ENCODE peak calls at places on chromosomes 11 and 22, in ten cellular contexts. Y, G, L, I, D, P, W, X, U and C are unnamed samples.

GRCh38 chr11:72333657-72334056 is 89.7 kb upstream of the PHOX2A start:
- DNase-seq in Y (peak; percentile 24), G (peak; percentile 54), L (no peak), I (no peak), D (peak; percentile 25), P (peak; percentile 57), W (no peak), X (peak; percentile 10), U (no peak), C (peak; percentile 50)

GRCh38 chr11:58395581-58395980 is 11.1 kb downstream of the OR5B3 start:
- DNase-seq in Y (no peak), G (no peak), L (no peak), I (no peak), D (no peak), P (no peak), W (no peak), X (no peak), U (no peak), C (no peak)

GRCh38 chr22:39567135-39567946 is 3.2 kb upstream of the CACNA1I start:
- DNase-seq in Y (peak; percentile 77), G (no peak), L (no peak), I (no peak), D (no peak), P (peak; percentile 73), W (no peak), X (no peak), U (no peak), C (peak; percentile 35)

GRCh38 chr11:13215157-13215556 is 62.4 kb upstream of the BMAL1 start:
- DNase-seq in Y (no peak), G (no peak), L (no peak), I (no peak), D (no peak), P (no peak), W (no peak), X (peak; percentile 89), U (no peak), C (no peak)

GRCh38 chr11:75582935-75583709 is 21.1 kb downstream of the SERPINH1 start:
- DNase-seq in Y (peak; percentile 12), G (peak; percentile 83), L (peak; percentile 90), I (peak; percentile 86), D (peak; percentile 87), P (peak; percentile 60), W (peak; percentile 60), X (peak; percentile 70), U (peak; percentile 66), C (peak; percentile 60)

GRCh38 chr11:291281-292210 is 2.6 kb downstream of the PGGHG start:
- DNase-seq in Y (no peak), G (no peak), L (peak; percentile 74), I (peak; percentile 63), D (no peak), P (no peak), W (peak; percentile 24), X (no peak), U (no peak), C (no peak)

GRCh38 chr11:73429121-73429740 is 53.0 kb downstream of the RELT start:
- DNase-seq in Y (no peak), G (peak; percentile 60), L (no peak), I (no peak), D (no peak), P (no peak), W (no peak), X (peak; percentile 70), U (no peak), C (no peak)

GRCh38 chr22:29627196-29627535 is 23.7 kb downstream of the NF2 start:
- DNase-seq in Y (no peak), G (no peak), L (no peak), I (no peak), D (no peak), P (no peak), W (no peak), X (no peak), U (no peak), C (no peak)

GRCh38 chr11:2109541-2110019 is 29.6 kb downstream of the IGF2 start:
- DNase-seq in Y (peak; percentile 4), G (peak; percentile 47), L (peak; percentile 59), I (no peak), D (no peak), P (no peak), W (no peak), X (peak; percentile 19), U (peak; percentile 38), C (no peak)

GRCh38 chr22:50730941-50731661 is 6.9 kb upstream of the ACR start:
- DNase-seq in Y (no peak), G (peak; percentile 12), L (peak; percentile 69), I (peak; percentile 69), D (no peak), P (no peak), W (peak; percentile 2), X (no peak), U (peak; percentile 14), C (no peak)

GRCh38 chr11:116541460-116541859 is 231.3 kb downstream of the BUD13 start:
- DNase-seq in Y (no peak), G (no peak), L (no peak), I (no peak), D (no peak), P (no peak), W (no peak), X (no peak), U (no peak), C (no peak)

GRCh38 chr11:12001152-12001551 is 7.3 kb downstream of the DKK3 start:
- DNase-seq in Y (no peak), G (no peak), L (no peak), I (no peak), D (no peak), P (no peak), W (peak; percentile 21), X (no peak), U (no peak), C (no peak)

GRCh38 chr11:108223449-108224149 is 732 bp downstream of the ATM start:
- DNase-seq in Y (peak; percentile 41), G (peak; percentile 37), L (no peak), I (no peak), D (no peak), P (peak; percentile 87), W (no peak), X (peak; percentile 12), U (no peak), C (peak; percentile 79)

GRCh38 chr11:127074151-127074761 is 73.7 kb upstream of the KIRREL3 start:
- DNase-seq in Y (peak; percentile 77), G (peak; percentile 31), L (no peak), I (no peak), D (peak; percentile 70), P (peak; percentile 2), W (peak; percentile 20), X (peak; percentile 6), U (no peak), C (no peak)

GRCh38 chr22:49452362-49452946 is 375.2 kb downstream of the BRD1 start:
- DNase-seq in Y (no peak), G (no peak), L (no peak), I (no peak), D (no peak), P (no peak), W (no peak), X (no peak), U (no peak), C (no peak)
- H3K9me3 ChIP-seq in Y (no peaks in the 10 kb centered on the region), G (no peaks in the 10 kb centered on the region), L (no peaks in the 10 kb centered on the region), I (no peaks in the 10 kb centered on the region), D (no peaks in the 10 kb centered on the region), P (no peaks in the 10 kb centered on the region), W (no peaks in the 10 kb centered on the region), X (no peaks in the 10 kb centered on the region), U (no peaks in the 10 kb centered on the region), C (no peaks in the 10 kb centered on the region)

GRCh38 chr11:8640305-8640932 is 42.0 kb downstream of the TRIM66 start:
- DNase-seq in Y (no peak), G (no peak), L (no peak), I (no peak), D (no peak), P (no peak), W (no peak), X (no peak), U (no peak), C (no peak)
- H3K4me3 ChIP-seq in Y (no peak overlapping the region), G (no peak overlapping the region), L (no peak overlapping the region), I (no peak overlapping the region), D (no peak overlapping the region), P (no peak overlapping the region), W (no peak overlapping the region), X (no peak overlapping the region), U (no peak overlapping the region), C (no peak overlapping the region)

DNA sequence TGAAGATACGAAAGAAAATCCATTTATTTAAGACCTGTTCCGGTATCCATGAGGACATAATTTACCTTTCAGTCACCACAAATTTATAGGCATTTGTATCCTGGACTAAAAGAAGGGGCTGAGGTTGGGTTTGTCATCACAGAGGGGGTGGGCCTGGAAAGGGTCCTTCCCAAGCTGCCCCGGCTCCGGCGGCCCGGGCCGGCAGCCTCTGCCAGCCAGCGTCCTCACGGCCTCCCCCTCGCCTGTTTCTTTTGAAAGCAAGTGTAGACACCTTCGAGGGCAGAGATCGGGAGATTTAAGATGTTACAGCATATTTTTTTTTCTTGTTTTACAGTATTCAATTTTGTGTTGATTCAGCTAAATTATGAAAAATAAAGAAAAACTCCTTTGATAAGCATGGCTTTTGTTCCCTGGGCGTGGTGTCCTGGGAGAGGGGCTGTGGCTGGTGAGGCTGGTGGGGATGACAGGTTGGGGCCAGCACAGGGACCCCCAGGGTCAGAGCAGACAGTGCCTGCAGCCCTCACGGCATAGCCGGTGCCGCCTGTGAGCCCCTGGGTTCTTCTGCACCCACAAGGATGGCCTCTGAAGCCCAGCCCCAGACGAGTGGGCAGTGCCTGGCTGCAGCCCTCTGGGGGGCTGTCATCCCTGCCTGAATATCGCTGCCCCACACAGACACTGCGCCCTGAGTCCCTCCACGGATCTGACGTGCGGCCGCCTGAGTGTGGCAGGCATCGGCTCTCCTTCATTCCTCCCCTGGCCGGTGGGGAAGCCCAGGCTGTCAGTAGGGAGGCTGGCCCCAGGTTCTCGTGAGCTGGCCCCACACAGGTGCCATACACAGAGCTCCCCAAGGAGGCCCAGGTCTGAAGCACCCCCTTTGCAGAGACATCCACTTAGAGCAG is 1075.9 kb downstream of the BRD1 start:
- DNase-seq in Y (no peak), G (no peak), L (peak; percentile 71), I (no peak), D (no peak), P (no peak), W (no peak), X (no peak), U (no peak), C (no peak)
- H3K9me3 ChIP-seq in Y (no peaks in the 10 kb centered on the region), G (no peaks in the 10 kb centered on the region), L (no peaks in the 10 kb centered on the region), I (no peaks in the 10 kb centered on the region), D (no peaks in the 10 kb centered on the region), P (no peaks in the 10 kb centered on the region), W (no peaks in the 10 kb centered on the region), X (peaks cover 2% of the 10 kb centered on the region), U (no peaks in the 10 kb centered on the region), C (no peaks in the 10 kb centered on the region)

DNA sequence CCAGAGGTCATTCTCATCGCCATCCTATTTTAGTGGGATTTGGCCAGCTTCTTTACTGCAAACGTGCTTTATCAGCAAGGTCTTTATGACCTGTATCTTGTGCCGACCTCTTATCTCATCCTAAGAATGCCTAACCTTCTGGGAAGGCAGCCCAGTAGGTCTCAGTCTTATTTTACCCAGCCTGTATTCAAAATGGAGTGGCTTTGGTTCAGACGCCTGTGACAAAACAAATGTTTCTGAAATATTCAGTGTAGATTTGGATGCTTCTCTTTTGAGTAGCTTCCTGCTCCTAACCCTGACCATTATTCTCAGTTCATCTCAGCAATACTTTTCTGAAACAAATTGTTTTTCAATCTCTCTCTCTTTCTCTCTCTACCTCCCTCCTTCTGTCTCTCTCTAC is 60.1 kb downstream of the TRIM44 start:
- DNase-seq in Y (no peak), G (no peak), L (no peak), I (no peak), D (no peak), P (no peak), W (no peak), X (no peak), U (no peak), C (no peak)
- H3K4me3 ChIP-seq in Y (no peak overlapping the region), G (no peak overlapping the region), L (no peak overlapping the region), I (no peak overlapping the region), D (no peak overlapping the region), P (no peak overlapping the region), W (no peak overlapping the region), X (no peak overlapping the region), U (no peak overlapping the region), C (no peak overlapping the region)